ENCODE peak calls at places on chromosome 1, in seven cellular contexts. I, O, B, D, W, Z and P are unnamed samples.

GRCh38 chr1:233183226-233184020 is 112.1 kb downstream of the PCNX2 start:
- DNase-seq in W (no peak), O (no peak), D (no peak), B (peak; percentile 22), I (no peak), Z (no peak), P (no peak)

GRCh38 chr1:242187816-242188215 is 188.9 kb upstream of the MAP1LC3C start:
- DNase-seq in D (no peak), Z (no peak), B (no peak), O (no peak), I (no peak), W (no peak), P (no peak)

GRCh38 chr1:15919316-15919715 is 56.6 kb downstream of the ZBTB17 start:
- DNase-seq in B (peak; percentile 62), O (no peak), D (no peak), W (no peak), Z (peak; percentile 44), I (no peak), P (no peak)

GRCh38 chr1:204683284-204684205 is 2.0 kb downstream of the LRRN2 start:
- DNase-seq in B (no peak), Z (no peak), D (no peak), O (no peak), W (no peak), I (no peak), P (no peak)

GRCh38 chr1:236422517-236422876 is 28.4 kb downstream of the EDARADD start:
- DNase-seq in I (no peak), Z (no peak), B (no peak), D (no peak), W (no peak), O (no peak), P (no peak)

GRCh38 chr1:209805875-209806760 is at the start of gene IRF6:
- DNase-seq in D (peak; percentile 45), Z (peak; percentile 97), W (no peak), I (peak; percentile 87), B (no peak), O (peak; percentile 97), P (peak; percentile 75)

GRCh38 chr1:153649867-153650235 is 8.7 kb upstream of the SNAPIN start:
- DNase-seq in I (no peak), W (no peak), Z (no peak), B (peak; percentile 64), O (no peak), D (no peak), P (peak; percentile 59)

GRCh38 chr1:201184734-201185453 is 5.7 kb upstream of the IGFN1 start:
- DNase-seq in D (peak; percentile 84), O (peak; percentile 76), W (peak; percentile 76), B (peak; percentile 95), Z (peak; percentile 72), I (no peak), P (no peak)

GRCh38 chr1:209076688-209077087 is 506.8 kb upstream of the CAMK1G start:
- DNase-seq in W (no peak), B (peak; percentile 25), I (no peak), Z (peak; percentile 42), D (peak; percentile 43), O (peak; percentile 19), P (no peak)